ENCODE peak calls at places on chromosomes 4 and X, in eight cellular contexts. One of them, this sample, is unnamed.
A peak's percentile ranks its signal among the peaks of the same experiment; 100 is the strongest.

GRCh38 chr4:60948008-60948407 is 252.1 kb upstream of the ADGRL3 start:
- DNase-seq in NCI-H1092 treated with DMSO at 0.1 percent for 48 hours: no peak
- DNase-seq in CD8-positive, alpha-beta memory T cell: no peak
- DNase-seq in substantia nigra: no peak
- DNase-seq in T-helper 9 cell: no peak
- DNase-seq in stimulated activated naive CD8-positive, alpha-beta T cell treated with anti-CD3 and anti-CD28 coated beads, Interleukin-15, amount 100 ng/mL, for 72 hours: no peak
- DNase-seq in anterior cingulate cortex: no peak
- DNase-seq in mammary epithelial cell: peak; percentile 50
- DNase-seq in this sample: no peak

GRCh38 chr4:7844247-7844991 is 95.2 kb downstream of the AFAP1 start:
- DNase-seq in NCI-H1092 treated with DMSO at 0.1 percent for 48 hours: peak; percentile 26
- DNase-seq in CD8-positive, alpha-beta memory T cell: peak; percentile 57
- DNase-seq in substantia nigra: peak; percentile 26
- DNase-seq in T-helper 9 cell: peak; percentile 63
- DNase-seq in stimulated activated naive CD8-positive, alpha-beta T cell treated with anti-CD3 and anti-CD28 coated beads, Interleukin-15, amount 100 ng/mL, for 72 hours: peak; percentile 67
- DNase-seq in anterior cingulate cortex: no peak
- DNase-seq in mammary epithelial cell: peak; percentile 83
- DNase-seq in this sample: peak; percentile 25

GRCh38 chr4:60201052-60201673 is 999.0 kb upstream of the ADGRL3 start:
- DNase-seq in NCI-H1092 treated with DMSO at 0.1 percent for 48 hours: peak; percentile 68
- DNase-seq in CD8-positive, alpha-beta memory T cell: no peak
- DNase-seq in substantia nigra: peak; percentile 1
- DNase-seq in T-helper 9 cell: no peak
- DNase-seq in stimulated activated naive CD8-positive, alpha-beta T cell treated with anti-CD3 and anti-CD28 coated beads, Interleukin-15, amount 100 ng/mL, for 72 hours: no peak
- DNase-seq in anterior cingulate cortex: no peak
- DNase-seq in mammary epithelial cell: peak; percentile 22
- DNase-seq in this sample: no peak

GRCh38 chr4:38461342-38461741 is 202.7 kb upstream of the KLF3 start:
- DNase-seq in NCI-H1092 treated with DMSO at 0.1 percent for 48 hours: no peak
- DNase-seq in CD8-positive, alpha-beta memory T cell: no peak
- DNase-seq in substantia nigra: no peak
- DNase-seq in T-helper 9 cell: no peak
- DNase-seq in stimulated activated naive CD8-positive, alpha-beta T cell treated with anti-CD3 and anti-CD28 coated beads, Interleukin-15, amount 100 ng/mL, for 72 hours: no peak
- DNase-seq in anterior cingulate cortex: no peak
- DNase-seq in mammary epithelial cell: no peak
- DNase-seq in this sample: no peak

GRCh38 chr4:85419103-85419502 is 55.8 kb upstream of the ARHGAP24 start:
- DNase-seq in NCI-H1092 treated with DMSO at 0.1 percent for 48 hours: no peak
- DNase-seq in CD8-positive, alpha-beta memory T cell: no peak
- DNase-seq in substantia nigra: no peak
- DNase-seq in T-helper 9 cell: no peak
- DNase-seq in stimulated activated naive CD8-positive, alpha-beta T cell treated with anti-CD3 and anti-CD28 coated beads, Interleukin-15, amount 100 ng/mL, for 72 hours: no peak
- DNase-seq in anterior cingulate cortex: no peak
- DNase-seq in mammary epithelial cell: no peak
- DNase-seq in this sample: no peak

GRCh38 chr4:138555107-138555506 is 313.0 kb upstream of the SLC7A11 start:
- DNase-seq in NCI-H1092 treated with DMSO at 0.1 percent for 48 hours: no peak
- DNase-seq in CD8-positive, alpha-beta memory T cell: no peak
- DNase-seq in substantia nigra: no peak
- DNase-seq in T-helper 9 cell: no peak
- DNase-seq in stimulated activated naive CD8-positive, alpha-beta T cell treated with anti-CD3 and anti-CD28 coated beads, Interleukin-15, amount 100 ng/mL, for 72 hours: no peak
- DNase-seq in anterior cingulate cortex: no peak
- DNase-seq in mammary epithelial cell: no peak
- DNase-seq in this sample: no peak

GRCh38 chrX:12956704-12957541 is 18.0 kb upstream of the TMSB4X start:
- DNase-seq in NCI-H1092 treated with DMSO at 0.1 percent for 48 hours: no peak
- DNase-seq in CD8-positive, alpha-beta memory T cell: peak; percentile 48
- DNase-seq in substantia nigra: no peak
- DNase-seq in T-helper 9 cell: peak; percentile 41
- DNase-seq in stimulated activated naive CD8-positive, alpha-beta T cell treated with anti-CD3 and anti-CD28 coated beads, Interleukin-15, amount 100 ng/mL, for 72 hours: peak; percentile 73
- DNase-seq in anterior cingulate cortex: no peak
- DNase-seq in mammary epithelial cell: peak; percentile 69
- DNase-seq in this sample: peak; percentile 74

GRCh38 chr4:89307446-89308160 is at the start of gene GPRIN3:
- DNase-seq in NCI-H1092 treated with DMSO at 0.1 percent for 48 hours: peak; percentile 79
- DNase-seq in CD8-positive, alpha-beta memory T cell: peak; percentile 55
- DNase-seq in substantia nigra: peak; percentile 47
- DNase-seq in T-helper 9 cell: peak; percentile 41
- DNase-seq in stimulated activated naive CD8-positive, alpha-beta T cell treated with anti-CD3 and anti-CD28 coated beads, Interleukin-15, amount 100 ng/mL, for 72 hours: peak; percentile 74
- DNase-seq in anterior cingulate cortex: peak; percentile 15
- DNase-seq in mammary epithelial cell: no peak
- DNase-seq in this sample: peak; percentile 75

GRCh38 chr4:140497776-140498636 is at the start of gene MGAT4D:
- DNase-seq in NCI-H1092 treated with DMSO at 0.1 percent for 48 hours: no peak
- DNase-seq in CD8-positive, alpha-beta memory T cell: no peak
- DNase-seq in substantia nigra: no peak
- DNase-seq in T-helper 9 cell: no peak
- DNase-seq in stimulated activated naive CD8-positive, alpha-beta T cell treated with anti-CD3 and anti-CD28 coated beads, Interleukin-15, amount 100 ng/mL, for 72 hours: peak; percentile 8
- DNase-seq in anterior cingulate cortex: no peak
- DNase-seq in mammary epithelial cell: no peak
- DNase-seq in this sample: no peak

This sample was measured in stimulated activated naive B cell treated with anti-CD40 and anti-IgM and Interleukin-4, amounts not matched to agents 10 μg/mL and 1 μg/mL and 100 μg/mL, for 72 hours.